ENCODE peak calls at places on chromosomes 16 and 17, in seven cellular contexts. I, Q, N, H, J, S and O are unnamed samples. For H3K9me3 and H3K27me3, the result is how much of the 10 kb centered on the place peaks cover.

GRCh38 chr16:68265078-68265925 is 976 bp downstream of the SLC7A6 start:
- DNase-seq in I (peak), Q (peak), N (peak), H (peak), J (peak), S (no peak), O (peak)

GRCh38 chr17:47708864-47709541 is 15.0 kb downstream of the TBKBP1 start:
- DNase-seq in I (no peak), Q (peak), N (no peak), H (peak), J (peak), S (peak), O (no peak)

GRCh38 chr17:69454051-69454450 is 39.6 kb downstream of the MAP2K6 start:
- DNase-seq in I (no peak), Q (no peak), N (no peak), H (no peak), J (no peak), S (no peak), O (no peak)

GRCh38 chr16:23934610-23935009 is 98.8 kb downstream of the PRKCB start:
- DNase-seq in I (no peak), Q (no peak), N (no peak), H (no peak), J (no peak), S (no peak), O (no peak)

GRCh38 chr17:2894782-2895181 is 98.5 kb downstream of the RAP1GAP2 start:
- DNase-seq in I (no peak), Q (peak), N (no peak), H (no peak), J (no peak), S (peak), O (no peak)

GRCh38 chr16:79867425-79867997 is 267.0 kb upstream of the MAF start:
- DNase-seq in I (no peak), Q (no peak), N (no peak), H (no peak), J (no peak), S (no peak), O (no peak)

GRCh38 chr17:48483471-48484131 is 47.2 kb downstream of the HOXB1 start:
- DNase-seq in I (peak), Q (no peak), N (no peak), H (peak), J (no peak), S (no peak), O (peak)

GRCh38 chr17:74042744-74043486 is 160.6 kb upstream of the RPL38 start:
- DNase-seq in I (peak), Q (no peak), N (no peak), H (peak), J (no peak), S (no peak), O (peak)

GRCh38 chr16:50692644-50692998 is 785 bp upstream of the NOD2 start:
- DNase-seq in I (no peak), Q (no peak), N (no peak), H (no peak), J (no peak), S (no peak), O (no peak)

GRCh38 chr17:27968206-27968732 is 74.2 kb upstream of the NLK start:
- DNase-seq in I (no peak), Q (peak), N (no peak), H (no peak), J (peak), S (peak), O (no peak)

GRCh38 chr17:64326420-64327054 is 63.5 kb upstream of the TEX2 start:
- DNase-seq in I (peak), Q (peak), N (peak), H (peak), J (peak), S (no peak), O (peak)

GRCh38 chr16:35181422-35182030 is 1722.1 kb downstream of the TP53TG3F start:
- DNase-seq in I (no peak), Q (no peak), N (no peak), H (no peak), J (no peak), S (no peak), O (no peak)

GRCh38 chr16:65120811-65121721 is 797 bp downstream of the CDH11 start:
- DNase-seq in I (no peak), Q (no peak), N (peak), H (peak), J (peak), S (peak), O (peak)

GRCh38 chr17:16378631-16379282 is 2.1 kb upstream of the UBB start:
- DNase-seq in I (peak), Q (peak), N (no peak), H (no peak), J (no peak), S (no peak), O (no peak)

GRCh38 chr16:1343428-1344242 is 8.0 kb downstream of the TSR3 start:
- DNase-seq in I (no peak), Q (no peak), N (peak), H (no peak), J (no peak), S (no peak), O (no peak)

GRCh38 chr16:69397821-69398521 is 12.2 kb upstream of the TERF2 start:
- DNase-seq in I (no peak), Q (no peak), N (no peak), H (peak), J (no peak), S (no peak), O (peak)

GRCh38 chr16:78396046-78396445 is 296.6 kb downstream of the WWOX start:
- DNase-seq in I (no peak), Q (no peak), N (no peak), H (no peak), J (no peak), S (no peak), O (no peak)

GRCh38 chr17:9239260-9239820 is 218.0 kb downstream of the NTN1 start:
- DNase-seq in I (no peak), Q (peak), N (peak), H (no peak), J (peak), S (peak), O (no peak)

GRCh38 chr16:81280393-81280792 is 34.4 kb upstream of the GAN start:
- DNase-seq in I (no peak), Q (no peak), N (no peak), H (peak), J (no peak), S (no peak), O (no peak)

GRCh38 chr17:28940675-28941074 is 10.6 kb downstream of the PHF12 start:
- DNase-seq in I (peak), Q (no peak), N (no peak), H (no peak), J (no peak), S (no peak), O (no peak)

GRCh38 chr17:44210342-44211192 is 8.9 kb downstream of the UBTF start:
- DNase-seq in I (peak), Q (peak), N (peak), H (peak), J (peak), S (peak), O (no peak)

GRCh38 chr16:27319257-27319965 is 5.6 kb downstream of the IL4R start:
- DNase-seq in I (no peak), Q (no peak), N (no peak), H (no peak), J (no peak), S (no peak), O (no peak)

GRCh38 chr17:50209472-50210248 is 8.2 kb upstream of the COL1A1 start:
- DNase-seq in I (no peak), Q (peak), N (peak), H (peak), J (peak), S (peak), O (peak)

GRCh38 chr17:72104164-72104862 is 16.5 kb upstream of the SOX9 start:
- DNase-seq in I (no peak), Q (no peak), N (no peak), H (peak), J (peak), S (no peak), O (peak)

GRCh38 chr17:60604686-60605334 is 4.8 kb downstream of the PPM1D start:
- DNase-seq in I (no peak), Q (no peak), N (no peak), H (peak), J (no peak), S (no peak), O (peak)

GRCh38 chr17:75777243-75777922 is 7.2 kb upstream of the UNK start:
- DNase-seq in I (no peak), Q (no peak), N (no peak), H (peak), J (no peak), S (no peak), O (no peak)

GRCh38 chr16:50024684-50025543 is at the start of gene CNEP1R1:
- DNase-seq in I (peak), Q (peak), N (peak), H (peak), J (peak), S (peak), O (peak)

GRCh38 chr17:46732754-46733398 is 85.6 kb downstream of the WNT3 start:
- DNase-seq in I (no peak), Q (no peak), N (no peak), H (no peak), J (no peak), S (no peak), O (no peak)

GRCh38 chr17:34254146-34254545 is 939 bp upstream of the CCL2 start:
- DNase-seq in I (no peak), Q (no peak), N (no peak), H (peak), J (no peak), S (no peak), O (peak)
- H3K4me3 ChIP-seq in I (no peak), Q (no peak), N (no peak), H (no peak), J (peak), S (no peak), O (no peak)

GRCh38 chr17:61744804-61745203 is 118.5 kb downstream of the BRIP1 start:
- DNase-seq in I (no peak), Q (no peak), N (no peak), H (no peak), J (no peak), S (no peak), O (no peak)

GRCh38 chr17:61744252-61744651 is 119.1 kb downstream of the BRIP1 start:
- DNase-seq in I (no peak), Q (no peak), N (no peak), H (no peak), J (no peak), S (no peak), O (no peak)

GRCh38 chr17:61746248-61746985 is 116.9 kb downstream of the BRIP1 start:
- DNase-seq in I (no peak), Q (no peak), N (no peak), H (no peak), J (no peak), S (no peak), O (no peak)

GRCh38 chr17:61739002-61739401 is 124.3 kb downstream of the BRIP1 start:
- DNase-seq in I (no peak), Q (no peak), N (no peak), H (no peak), J (no peak), S (no peak), O (no peak)

DNA sequence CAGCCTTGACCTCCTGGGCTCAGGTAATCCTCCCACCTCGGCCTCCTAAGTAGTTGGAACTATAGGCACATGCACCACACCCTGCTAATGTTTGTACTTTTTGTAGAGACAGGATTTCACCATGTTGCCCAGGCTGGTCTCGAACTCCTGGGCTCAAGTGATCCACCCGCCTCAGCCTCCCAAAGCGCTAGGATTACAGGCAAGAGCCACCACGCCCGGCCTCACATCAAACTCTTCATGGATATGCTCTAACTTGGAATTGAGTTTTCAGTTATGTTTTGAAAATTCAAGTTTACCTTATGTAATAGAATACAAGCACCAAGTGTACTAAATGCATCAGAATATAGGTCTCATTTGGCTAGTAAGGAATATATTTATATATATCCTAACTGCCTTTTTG is 119.6 kb downstream of the BRIP1 start:
- DNase-seq in I (no peak), Q (no peak), N (no peak), H (no peak), J (no peak), S (no peak), O (no peak)
- H3K9me3 ChIP-seq in I (under half), Q (under half), N (under half), H (under half), J (under half), S (under half), O (under half)

GRCh38 chr16:22054847-22055590 is 37.3 kb upstream of the VWA3A start:
- DNase-seq in I (no peak), Q (no peak), N (no peak), H (no peak), J (no peak), S (no peak), O (no peak)
- H3K27me3 ChIP-seq in I (under half), Q (under half), N (under half), H (under half), J (under half), S (under half), O (under half)

GRCh38 chr16:84368327-84368996 is at the start of gene ATP2C2:
- DNase-seq in I (peak), Q (peak), N (peak), H (no peak), J (no peak), S (peak), O (no peak)
- H3K4me3 ChIP-seq in I (peak), Q (peak), N (peak), H (peak), J (no peak), S (peak), O (no peak)

DNA sequence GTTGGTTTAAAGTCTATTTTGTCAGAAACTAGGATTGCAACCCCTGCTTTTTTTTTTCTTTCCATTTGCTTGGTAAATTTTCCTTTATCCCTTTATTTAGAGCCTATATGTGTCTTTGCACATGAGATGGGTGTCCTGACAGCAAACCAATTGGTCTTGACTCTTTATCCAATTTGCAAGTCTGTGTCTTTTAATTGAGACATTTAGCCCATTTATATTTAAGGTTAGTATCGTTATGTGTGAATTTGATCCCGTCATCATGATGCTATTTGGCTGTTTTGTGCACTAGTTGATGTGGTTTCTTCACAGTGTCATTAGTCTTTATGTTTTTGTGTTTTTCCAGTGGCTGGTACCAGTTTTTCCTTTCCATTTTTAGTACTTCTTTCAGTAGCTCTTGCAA is 127.7 kb upstream of the ZNF267 start:
- DNase-seq in I (no peak), Q (no peak), N (no peak), H (no peak), J (no peak), S (no peak), O (no peak)
- H3K9me3 ChIP-seq in I (under half), Q (half or more), N (half or more), H (under half), J (under half), S (under half), O (half or more)

GRCh38 chr17:14302421-14303099 is 1.7 kb downstream of the HS3ST3B1 start:
- DNase-seq in I (peak), Q (peak), N (peak), H (peak), J (peak), S (peak), O (peak)

GRCh38 chr17:14301279-14301760 is 439 bp downstream of the HS3ST3B1 start:
- DNase-seq in I (no peak), Q (peak), N (no peak), H (no peak), J (no peak), S (no peak), O (no peak)

GRCh38 chr17:14303343-14304221 is 2.7 kb downstream of the HS3ST3B1 start:
- DNase-seq in I (no peak), Q (no peak), N (peak), H (peak), J (no peak), S (peak), O (no peak)

GRCh38 chr17:14300628-14301278 is at the start of gene HS3ST3B1:
- DNase-seq in I (peak), Q (peak), N (peak), H (peak), J (peak), S (peak), O (peak)

DNA sequence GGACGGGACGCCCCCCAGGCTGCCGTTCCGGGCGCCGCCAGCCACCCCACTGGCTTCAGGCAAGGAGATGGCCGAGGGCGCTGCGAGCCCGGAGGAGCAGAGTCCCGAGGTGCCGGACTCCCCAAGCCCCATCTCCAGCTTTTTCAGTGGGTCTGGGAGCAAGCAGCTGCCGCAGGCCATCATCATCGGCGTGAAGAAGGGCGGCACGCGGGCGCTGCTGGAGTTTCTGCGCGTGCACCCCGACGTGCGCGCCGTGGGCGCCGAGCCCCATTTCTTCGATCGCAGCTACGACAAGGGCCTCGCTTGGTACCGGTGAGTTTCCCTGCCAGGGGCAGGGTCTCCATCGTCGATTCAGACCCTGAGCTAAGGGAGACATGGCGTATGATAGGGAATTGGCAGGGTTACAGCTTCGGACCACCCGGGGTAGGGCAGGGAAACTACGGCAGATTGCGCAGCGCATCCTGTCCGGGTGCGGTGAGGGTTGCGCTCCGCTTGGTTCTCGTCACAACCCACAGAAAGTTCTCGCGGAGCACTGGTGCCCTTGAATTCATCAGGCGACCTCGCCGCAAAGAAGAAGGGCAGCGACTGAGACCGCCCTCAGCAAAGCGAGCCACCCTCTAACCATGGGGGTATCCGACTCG is 1.0 kb downstream of the HS3ST3B1 start:
- DNase-seq in I (no peak), Q (peak), N (peak), H (peak), J (peak), S (peak), O (no peak)
- H3K27me3 ChIP-seq in I (under half), Q (half or more), N (under half), H (under half), J (half or more), S (under half), O (under half)

DNA sequence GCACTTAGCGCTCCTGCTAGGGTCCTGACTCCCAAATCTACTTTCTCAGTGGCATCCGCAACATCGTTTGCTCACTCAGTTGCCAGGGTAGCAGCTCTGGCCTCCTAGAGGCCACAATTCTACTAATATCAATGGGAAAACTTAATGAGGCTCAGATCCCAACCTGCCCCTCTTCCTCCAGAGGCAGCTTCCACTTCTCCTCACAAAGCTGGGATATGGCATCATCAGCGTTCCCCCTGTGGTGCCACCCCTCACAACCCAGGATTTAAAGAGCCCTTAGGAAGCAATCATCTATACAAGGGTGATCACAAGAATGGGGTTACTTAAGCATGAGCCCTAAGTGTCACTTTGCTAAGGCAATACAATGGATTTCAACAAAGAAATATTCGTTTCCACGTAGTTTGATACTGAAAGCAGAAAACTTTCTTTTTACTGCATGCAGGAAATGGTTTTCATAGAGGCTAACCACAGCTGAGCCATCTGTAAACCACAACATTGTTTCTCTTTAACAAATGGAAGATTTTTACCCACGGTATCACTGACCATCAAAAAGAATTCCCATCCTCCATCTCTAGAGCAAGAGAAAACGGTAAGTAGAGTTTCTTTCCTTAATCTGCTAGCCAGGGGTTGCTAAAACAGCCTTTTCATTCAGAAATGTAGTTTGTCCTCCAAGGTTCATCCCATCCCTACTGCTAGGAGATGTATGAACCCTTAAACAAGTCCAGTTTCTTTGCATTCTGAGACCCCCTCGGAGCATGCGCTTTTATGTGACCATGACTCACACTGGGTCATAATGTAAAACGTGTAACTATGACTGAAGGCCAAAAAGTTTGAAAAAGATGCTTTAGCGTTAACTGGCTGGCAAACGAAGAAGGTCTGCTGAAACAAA is 68.3 kb upstream of the BCAR1 start:
- DNase-seq in I (no peak), Q (no peak), N (no peak), H (peak), J (no peak), S (no peak), O (peak)
- H3K4me3 ChIP-seq in I (no peak), Q (no peak), N (no peak), H (no peak), J (no peak), S (no peak), O (no peak)